ENCODE peak calls at places on chromosomes 11 and 22, in six cellular contexts. J, V, N, I, M and U are unnamed samples.
A peak's percentile ranks its signal among the peaks of the same experiment; 100 is the strongest.

GRCh38 chr22:48251629-48252028 is 1489.2 kb downstream of the TBC1D22A start:
- DNase-seq in J (no peak), V (no peak), N (no peak), I (no peak), M (no peak), U (no peak)

GRCh38 chr11:120326845-120327281 is 1.8 kb downstream of the TLCD5 start:
- DNase-seq in J (no peak), V (no peak), N (no peak), I (no peak), M (no peak), U (no peak)

GRCh38 chr11:64533501-64533900 is 57.5 kb upstream of the SLC22A12 start:
- DNase-seq in J (no peak), V (no peak), N (no peak), I (no peak), M (no peak), U (no peak)

GRCh38 chr22:26656896-26657851 is at the start of gene MIAT:
- DNase-seq in J (peak; percentile 64), V (peak; percentile 69), N (no peak), I (peak; percentile 76), M (peak; percentile 81), U (no peak)

GRCh38 chr22:23752090-23752691 is 1.3 kb upstream of the ZNF70 start:
- DNase-seq in J (no peak), V (no peak), N (no peak), I (no peak), M (no peak), U (no peak)

GRCh38 chr22:49464024-49464423 is 363.6 kb downstream of the BRD1 start:
- DNase-seq in J (no peak), V (no peak), N (no peak), I (no peak), M (no peak), U (no peak)

GRCh38 chr11:12123799-12124198 is 13.4 kb downstream of the MICAL2 start:
- DNase-seq in J (no peak), V (no peak), N (no peak), I (no peak), M (no peak), U (no peak)

GRCh38 chr11:65906602-65907001 is 6.4 kb upstream of the FOSL1 start:
- DNase-seq in J (no peak), V (no peak), N (no peak), I (no peak), M (no peak), U (no peak)

GRCh38 chr11:105823495-105824033 is 198.5 kb downstream of the MSANTD4 start:
- DNase-seq in J (no peak), V (no peak), N (no peak), I (no peak), M (no peak), U (no peak)